ENCODE peak calls at places on chromosomes 5 and 9, in nine cellular contexts. U is GM19239; L is HCT116; K is HTR-8/SVneo; H is fibroblast of the conjunctiva; F is activated naive CD4-positive, alpha-beta T cell treated with anti-CD3 and anti-CD28 coated beads for 36 hours; R is stimulated activated CD4-positive, alpha-beta T cell treated with anti-CD3 and anti-CD28 coated beads, Interleukin-1b, Interleukin-23, amount 100 ng/mL, for 24 hours; E is NCI-H69; B is naive B cell. Y is an unnamed sample.

GRCh38 chr9:129326061-129327005 is 148.3 kb upstream of the IER5L start:
- DNase-seq in U (no peak), L (no peak), K (no peak), H (no peak), F (no peak), R (no peak), E (no peak), B (no peak), Y (no peak)

GRCh38 chr9:17472126-17472525 is 106.7 kb upstream of the SH3GL2 start:
- DNase-seq in U (no peak), L (no peak), K (no peak), H (no peak), F (no peak), R (no peak), E (no peak), B (no peak), Y (no peak)

GRCh38 chr5:176594554-176594953 is 15.4 kb downstream of the GPRIN1 start:
- DNase-seq in U (no peak), L (no peak), K (no peak), H (no peak), F (no peak), R (no peak), E (no peak), B (no peak), Y (no peak)

GRCh38 chr5:71932131-71932635 is 175.1 kb upstream of the MAP1B start:
- DNase-seq in U (no peak), L (peak; percentile 21), K (no peak), H (no peak), F (no peak), R (no peak), E (peak; percentile 92), B (no peak), Y (no peak)

GRCh38 chr5:72280655-72281069 is 39.4 kb downstream of the MRPS27 start:
- DNase-seq in U (no peak), L (peak; percentile 39), K (peak; percentile 28), H (peak; percentile 73), F (no peak), R (no peak), E (peak; percentile 49), B (no peak), Y (no peak)

GRCh38 chr9:126986506-126986951 is 71.9 kb downstream of the RALGPS1 start:
- DNase-seq in U (no peak), L (peak; percentile 16), K (no peak), H (no peak), F (peak; percentile 58), R (no peak), E (no peak), B (no peak), Y (no peak)

GRCh38 chr9:96232539-96233241 is 69.3 kb downstream of the HSD17B3 start:
- DNase-seq in U (no peak), L (no peak), K (peak; percentile 72), H (peak; percentile 64), F (peak; percentile 57), R (no peak), E (peak; percentile 63), B (no peak), Y (no peak)

GRCh38 chr5:141877478-141878185 is 578 bp downstream of the PCDH1 start:
- DNase-seq in U (no peak), L (no peak), K (no peak), H (no peak), F (peak; percentile 16), R (no peak), E (peak; percentile 54), B (no peak), Y (no peak)

GRCh38 chr9:69195681-69196080 is 21.6 kb downstream of the TJP2 start:
- DNase-seq in U (no peak), L (no peak), K (no peak), H (no peak), F (no peak), R (no peak), E (peak; percentile 36), B (no peak), Y (no peak)

GRCh38 chr5:153654444-153654843 is 164.0 kb downstream of the GRIA1 start:
- DNase-seq in U (no peak), L (no peak), K (no peak), H (no peak), F (no peak), R (no peak), E (peak; percentile 14), B (no peak), Y (no peak)

GRCh38 chr5:179908528-179908927 is 831 bp upstream of the TBC1D9B start:
- DNase-seq in U (no peak), L (no peak), K (no peak), H (no peak), F (no peak), R (no peak), E (peak; percentile 10), B (no peak), Y (no peak)

GRCh38 chr9:134007150-134007549 is 15.0 kb upstream of the VAV2 start:
- DNase-seq in U (no peak), L (no peak), K (no peak), H (no peak), F (no peak), R (no peak), E (peak; percentile 61), B (no peak), Y (no peak)

GRCh38 chr9:113566712-113567071 is 103.2 kb downstream of the RGS3 start:
- DNase-seq in U (no peak), L (no peak), K (no peak), H (no peak), F (no peak), R (no peak), E (no peak), B (no peak), Y (no peak)

GRCh38 chr5:173623296-173623771 is 6.9 kb upstream of the BOD1 start:
- DNase-seq in U (no peak), L (no peak), K (no peak), H (no peak), F (no peak), R (no peak), E (peak; percentile 51), B (no peak), Y (no peak)

GRCh38 chr5:136780518-136780917 is 415.2 kb upstream of the TRPC7 start:
- DNase-seq in U (no peak), L (no peak), K (no peak), H (no peak), F (no peak), R (no peak), E (no peak), B (no peak), Y (no peak)

GRCh38 chr9:79224672-79225433 is 346.9 kb upstream of the TLE4 start:
- DNase-seq in U (no peak), L (no peak), K (peak; percentile 22), H (peak; percentile 86), F (no peak), R (no peak), E (peak; percentile 11), B (no peak), Y (no peak)

GRCh38 chr5:132695956-132696355 is 22.2 kb downstream of the IL4 start:
- DNase-seq in U (no peak), L (no peak), K (no peak), H (no peak), F (no peak), R (no peak), E (no peak), B (no peak), Y (no peak)

GRCh38 chr5:1118738-1119137 is 6.9 kb upstream of the SLC12A7 start:
- DNase-seq in U (no peak), L (no peak), K (no peak), H (no peak), F (no peak), R (no peak), E (peak; percentile 35), B (no peak), Y (no peak)

GRCh38 chr9:20139755-20140154 is 350.9 kb upstream of the SLC24A2 start:
- DNase-seq in U (no peak), L (no peak), K (no peak), H (no peak), F (no peak), R (no peak), E (no peak), B (no peak), Y (no peak)

GRCh38 chr5:32223972-32224608 is 50.0 kb upstream of the GOLPH3 start:
- DNase-seq in U (no peak), L (peak; percentile 24), K (peak; percentile 98), H (no peak), F (no peak), R (no peak), E (no peak), B (no peak), Y (no peak)

GRCh38 chr5:96652769-96653455 is 9.3 kb upstream of the CAST start:
- DNase-seq in U (no peak), L (no peak), K (peak; percentile 29), H (no peak), F (no peak), R (no peak), E (peak; percentile 96), B (no peak), Y (no peak)

GRCh38 chr9:133275105-133276000 is at the start of gene ABO:
- DNase-seq in U (no peak), L (no peak), K (no peak), H (no peak), F (no peak), R (no peak), E (peak; percentile 22), B (no peak), Y (no peak)

GRCh38 chr5:133365326-133365725 is 247.0 kb downstream of the FSTL4 start:
- DNase-seq in U (no peak), L (no peak), K (no peak), H (no peak), F (peak; percentile 31), R (no peak), E (peak; percentile 53), B (peak; percentile 6), Y (no peak)

GRCh38 chr5:79069488-79070001 is at the start of the genes BHMT2 and DMGDH:
- DNase-seq in U (no peak), L (no peak), K (no peak), H (no peak), F (no peak), R (no peak), E (peak; percentile 59), B (no peak), Y (peak; percentile 25)

GRCh38 chr9:105693435-105694275 is 686 bp upstream of the TMEM38B start:
- DNase-seq in U (no peak), L (no peak), K (no peak), H (no peak), F (peak; percentile 25), R (no peak), E (peak; percentile 61), B (peak; percentile 40), Y (no peak)

GRCh38 chr5:173094012-173094661 is 38.0 kb downstream of the CREBRF start:
- DNase-seq in U (no peak), L (no peak), K (no peak), H (no peak), F (no peak), R (no peak), E (peak; percentile 4), B (no peak), Y (no peak)

GRCh38 chr5:149129181-149129580 is 12.1 kb upstream of the ABLIM3 start:
- DNase-seq in U (no peak), L (no peak), K (no peak), H (no peak), F (no peak), R (no peak), E (no peak), B (no peak), Y (no peak)

GRCh38 chr5:30401479-30402058 is 791.9 kb upstream of the CDH6 start:
- DNase-seq in U (no peak), L (no peak), K (peak; percentile 61), H (peak; percentile 16), F (peak; percentile 22), R (no peak), E (peak; percentile 84), B (no peak), Y (no peak)

GRCh38 chr9:2815661-2816060 is 28.2 kb downstream of the PUM3 start:
- DNase-seq in U (no peak), L (no peak), K (no peak), H (no peak), F (no peak), R (no peak), E (no peak), B (no peak), Y (no peak)

Y was measured in GM12891.